ENCODE peak calls at places on chromosome 17, in five cellular contexts. O is right lobe of liver; F is CD8-positive, alpha-beta T cell; N is MM.1S; M is ovary. L is an unnamed sample.

GRCh38 chr17:561118-561517 is 153.5 kb downstream of the VPS53 start:
- DNase-seq in F (no peak), O (no peak), M (no peak), N (no peak), L (no peak)

GRCh38 chr17:58643147-58643546 is 48.7 kb downstream of the TEX14 start:
- DNase-seq in F (no peak), N (no peak), M (no peak), O (no peak), L (no peak)

GRCh38 chr17:47928415-47928814 is 13.0 kb upstream of the PNPO start:
- DNase-seq in M (no peak), F (no peak), O (no peak), N (no peak), L (no peak)

GRCh38 chr17:7884581-7885356 is 3.8 kb upstream of the CHD3 start:
- DNase-seq in O (no peak), M (peak; percentile 52), N (no peak), F (peak; percentile 37), L (no peak)

GRCh38 chr17:31394544-31394943 is 3.1 kb downstream of the RAB11FIP4 start:
- DNase-seq in M (peak; percentile 75), F (peak; percentile 37), O (no peak), N (peak; percentile 59), L (no peak)

GRCh38 chr17:81116704-81117103 is 48.6 kb upstream of the PVALEF start:
- DNase-seq in O (peak; percentile 87), M (no peak), N (no peak), F (no peak), L (no peak)

GRCh38 chr17:82493517-82493840 is 26.1 kb upstream of the FOXK2 start:
- DNase-seq in O (no peak), F (no peak), M (no peak), N (no peak), L (no peak)

GRCh38 chr17:50117202-50118040 is 12.5 kb downstream of the SAMD14 start:
- DNase-seq in M (peak; percentile 74), O (no peak), N (peak; percentile 74), F (peak; percentile 62), L (peak; percentile 68)

GRCh38 chr17:7438656-7439460 is 454 bp upstream of the FGF11 start:
- DNase-seq in O (no peak), M (no peak), N (no peak), F (no peak), L (no peak)

GRCh38 chr17:47315451-47316266 is 8.1 kb upstream of the EFCAB13 start:
- DNase-seq in F (peak; percentile 37), N (peak; percentile 65), O (no peak), M (no peak), L (no peak)

GRCh38 chr17:34081269-34081668 is 173.8 kb upstream of the CCL2 start:
- DNase-seq in O (no peak), M (no peak), F (no peak), N (no peak), L (no peak)

GRCh38 chr17:76899414-76899813 is 31.2 kb downstream of the MGAT5B start:
- DNase-seq in O (no peak), M (no peak), N (no peak), F (no peak), L (no peak)

GRCh38 chr17:40354191-40355122 is 10.1 kb downstream of the GJD3 start:
- DNase-seq in M (peak; percentile 41), N (no peak), O (no peak), F (no peak), L (peak; percentile 43)

GRCh38 chr17:42313773-42314566 is 25.7 kb downstream of the STAT5A start:
- DNase-seq in M (no peak), F (peak; percentile 36), O (no peak), N (no peak), L (no peak)

GRCh38 chr17:42312035-42312284 is 23.7 kb downstream of the STAT5A start:
- DNase-seq in F (no peak), N (no peak), O (no peak), M (no peak), L (no peak)

GRCh38 chr17:42311240-42312034 is 23.1 kb downstream of the STAT5A start:
- DNase-seq in N (no peak), O (peak; percentile 95), F (no peak), M (peak; percentile 91), L (peak; percentile 93)

GRCh38 chr17:42313389-42313772 is 25.1 kb downstream of the STAT5A start:
- DNase-seq in F (no peak), N (no peak), O (no peak), M (no peak), L (no peak)

GRCh38 chr17:42312285-42313130 is 24.2 kb downstream of the STAT5A start:
- DNase-seq in O (peak; percentile 92), M (peak; percentile 92), N (peak; percentile 60), F (peak; percentile 79), L (peak; percentile 88)
- TF ChIP-seq CTCF in O (peak; percentile 70), M (peak; percentile 81), N (peak; percentile 50), F (peak; percentile 62), L (peak; percentile 67)

DNA sequence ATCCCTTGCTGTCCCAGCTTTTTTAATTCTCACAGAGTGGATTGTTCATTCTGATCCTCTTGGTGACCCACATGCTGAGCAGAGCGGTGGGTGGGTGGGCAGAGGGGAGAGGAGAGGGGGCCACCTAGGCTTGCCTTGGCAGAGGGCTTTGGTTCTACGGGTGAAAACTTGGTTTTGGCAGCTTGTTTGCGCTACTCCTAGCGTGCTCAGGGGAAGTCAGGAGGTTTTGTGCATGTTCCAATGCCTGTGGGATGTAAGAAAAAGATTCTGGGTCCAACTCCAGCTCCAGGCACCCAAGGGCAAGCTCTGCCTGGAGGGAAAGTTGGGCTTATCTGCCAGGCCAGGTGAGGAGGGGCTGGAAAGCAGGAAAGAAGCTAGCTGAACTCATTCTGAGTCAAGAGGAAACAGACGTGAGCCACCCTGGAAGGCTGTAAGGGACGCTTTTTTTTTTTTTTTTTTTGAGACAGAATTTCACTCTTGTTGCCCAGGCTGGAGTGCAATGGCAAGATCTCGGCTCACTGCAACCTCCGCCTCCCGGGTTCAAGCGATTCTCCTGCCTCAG is 169.1 kb downstream of the WSCD1 start:
- DNase-seq in N (no peak), M (no peak), F (no peak), O (no peak), L (no peak)
- H3K27me3 ChIP-seq in N (no peaks in the 10 kb centered on the region), M (no peaks in the 10 kb centered on the region), F (peaks cover 4% of the 10 kb centered on the region), O (no peaks in the 10 kb centered on the region), L (peaks cover 3% of the 10 kb centered on the region)

GRCh38 chr17:68035523-68036303 is at the start of gene KPNA2:
- DNase-seq in M (peak; percentile 94), O (peak; percentile 95), F (peak; percentile 93), N (peak; percentile 98), L (peak; percentile 94)
- TF ChIP-seq CTCF in M (no peak), O (no peak), F (no peak), N (no peak), L (no peak)

GRCh38 chr17:5099271-5099670 is 12.4 kb downstream of the ZNF232 start:
- DNase-seq in M (no peak), O (no peak), F (no peak), N (no peak), L (no peak)
- H3K27me3 ChIP-seq in M (no peaks in the 10 kb centered on the region), O (no peaks in the 10 kb centered on the region), F (no peaks in the 10 kb centered on the region), N (peaks cover 24% of the 10 kb centered on the region), L (peaks cover 4% of the 10 kb centered on the region)